ENCODE peak calls at places on chromosomes 12 and 14, in eight cellular contexts. One of them, this sample, is unnamed.

GRCh38 chr12:118183711-118184110 is 47.8 kb downstream of the PEBP1 start:
- DNase-seq in nucleus accumbens: no peak
- DNase-seq in stimulated activated CD8-positive, alpha-beta memory T cell treated with anti-CD3 and anti-CD28 coated beads, Interleukin-7, amount 100 ng/mL, for 1 hour: no peak
- DNase-seq in pulmonary artery endothelial cell: peak
- DNase-seq in foreskin keratinocyte: no peak
- DNase-seq in Panc1: no peak
- DNase-seq in NCI-H2171: no peak
- DNase-seq in GM23338: no peak
- DNase-seq in this sample: no peak

GRCh38 chr12:121893901-121894540 is 5.4 kb downstream of the PSMD9 start:
- DNase-seq in foreskin keratinocyte: peak
- DNase-seq in Panc1: no peak
- DNase-seq in pulmonary artery endothelial cell: peak
- DNase-seq in GM23338: peak
- DNase-seq in stimulated activated CD8-positive, alpha-beta memory T cell treated with anti-CD3 and anti-CD28 coated beads, Interleukin-7, amount 100 ng/mL, for 1 hour: no peak
- DNase-seq in nucleus accumbens: no peak
- DNase-seq in NCI-H2171: no peak
- DNase-seq in this sample: peak

GRCh38 chr12:23950775-23951391 is 1.4 kb upstream of the SOX5 start:
- DNase-seq in pulmonary artery endothelial cell: no peak
- DNase-seq in Panc1: no peak
- DNase-seq in stimulated activated CD8-positive, alpha-beta memory T cell treated with anti-CD3 and anti-CD28 coated beads, Interleukin-7, amount 100 ng/mL, for 1 hour: no peak
- DNase-seq in foreskin keratinocyte: peak
- DNase-seq in nucleus accumbens: no peak
- DNase-seq in GM23338: peak
- DNase-seq in NCI-H2171: no peak
- DNase-seq in this sample: peak

GRCh38 chr14:23464700-23465099 is 4.8 kb upstream of the NGDN start:
- DNase-seq in nucleus accumbens: no peak
- DNase-seq in stimulated activated CD8-positive, alpha-beta memory T cell treated with anti-CD3 and anti-CD28 coated beads, Interleukin-7, amount 100 ng/mL, for 1 hour: no peak
- DNase-seq in Panc1: no peak
- DNase-seq in pulmonary artery endothelial cell: no peak
- DNase-seq in NCI-H2171: no peak
- DNase-seq in GM23338: no peak
- DNase-seq in foreskin keratinocyte: no peak
- DNase-seq in this sample: no peak

GRCh38 chr12:105462841-105463240 is 132.3 kb downstream of the C12orf75 start:
- DNase-seq in Panc1: no peak
- DNase-seq in pulmonary artery endothelial cell: no peak
- DNase-seq in GM23338: no peak
- DNase-seq in stimulated activated CD8-positive, alpha-beta memory T cell treated with anti-CD3 and anti-CD28 coated beads, Interleukin-7, amount 100 ng/mL, for 1 hour: no peak
- DNase-seq in nucleus accumbens: no peak
- DNase-seq in NCI-H2171: no peak
- DNase-seq in foreskin keratinocyte: peak
- DNase-seq in this sample: peak

GRCh38 chr14:59377485-59377884 is 87.7 kb downstream of the GPR135 start:
- DNase-seq in Panc1: no peak
- DNase-seq in pulmonary artery endothelial cell: no peak
- DNase-seq in foreskin keratinocyte: no peak
- DNase-seq in nucleus accumbens: no peak
- DNase-seq in GM23338: no peak
- DNase-seq in stimulated activated CD8-positive, alpha-beta memory T cell treated with anti-CD3 and anti-CD28 coated beads, Interleukin-7, amount 100 ng/mL, for 1 hour: no peak
- DNase-seq in NCI-H2171: no peak
- DNase-seq in this sample: peak

GRCh38 chr12:28507055-28507454 is 316.8 kb downstream of the CCDC91 start:
- DNase-seq in Panc1: no peak
- DNase-seq in nucleus accumbens: no peak
- DNase-seq in foreskin keratinocyte: no peak
- DNase-seq in stimulated activated CD8-positive, alpha-beta memory T cell treated with anti-CD3 and anti-CD28 coated beads, Interleukin-7, amount 100 ng/mL, for 1 hour: no peak
- DNase-seq in GM23338: no peak
- DNase-seq in NCI-H2171: no peak
- DNase-seq in pulmonary artery endothelial cell: no peak
- DNase-seq in this sample: peak

GRCh38 chr12:51647647-51648046 is 56.6 kb downstream of the SCN8A start:
- DNase-seq in nucleus accumbens: no peak
- DNase-seq in Panc1: no peak
- DNase-seq in pulmonary artery endothelial cell: no peak
- DNase-seq in GM23338: no peak
- DNase-seq in NCI-H2171: no peak
- DNase-seq in foreskin keratinocyte: no peak
- DNase-seq in stimulated activated CD8-positive, alpha-beta memory T cell treated with anti-CD3 and anti-CD28 coated beads, Interleukin-7, amount 100 ng/mL, for 1 hour: no peak
- DNase-seq in this sample: no peak

GRCh38 chr14:75989134-75989533 is 3.6 kb downstream of the IFT43 start:
- DNase-seq in nucleus accumbens: no peak
- DNase-seq in foreskin keratinocyte: no peak
- DNase-seq in pulmonary artery endothelial cell: peak
- DNase-seq in GM23338: no peak
- DNase-seq in NCI-H2171: no peak
- DNase-seq in Panc1: no peak
- DNase-seq in stimulated activated CD8-positive, alpha-beta memory T cell treated with anti-CD3 and anti-CD28 coated beads, Interleukin-7, amount 100 ng/mL, for 1 hour: no peak
- DNase-seq in this sample: peak

GRCh38 chr12:74365178-74365964 is 172.3 kb upstream of the ATXN7L3B start:
- DNase-seq in NCI-H2171: peak
- DNase-seq in foreskin keratinocyte: peak
- DNase-seq in Panc1: peak
- DNase-seq in stimulated activated CD8-positive, alpha-beta memory T cell treated with anti-CD3 and anti-CD28 coated beads, Interleukin-7, amount 100 ng/mL, for 1 hour: no peak
- DNase-seq in pulmonary artery endothelial cell: no peak
- DNase-seq in GM23338: peak
- DNase-seq in nucleus accumbens: no peak
- DNase-seq in this sample: peak

GRCh38 chr12:65656904-65657351 is 167.4 kb upstream of the HMGA2 start:
- DNase-seq in Panc1: peak
- DNase-seq in nucleus accumbens: no peak
- DNase-seq in pulmonary artery endothelial cell: peak
- DNase-seq in GM23338: no peak
- DNase-seq in NCI-H2171: no peak
- DNase-seq in stimulated activated CD8-positive, alpha-beta memory T cell treated with anti-CD3 and anti-CD28 coated beads, Interleukin-7, amount 100 ng/mL, for 1 hour: no peak
- DNase-seq in foreskin keratinocyte: peak
- DNase-seq in this sample: peak

This sample was measured in choroid plexus epithelial cell.